ENCODE peak calls at places on chromosomes 11 and 22, in ten cellular contexts. S is AG04450, M is fibroblast of lung, G is body of pancreas, B is adrenal gland, C is gastrocnemius medialis, E is kidney, I is H1, D is tibial artery, R is heart right ventricle. A is an unnamed sample.

GRCh38 chr22:24938741-24939341 is 7.7 kb downstream of the LHFPL7 start:
- DNase-seq in M (peak; percentile 46), D (no peak), G (peak; percentile 49), R (peak; percentile 20), S (no peak), C (no peak), I (no peak), E (no peak), B (peak; percentile 35), A (peak; percentile 77)

GRCh38 chr22:43829904-43830851 is 18.1 kb upstream of the EFCAB6 start:
- DNase-seq in C (peak; percentile 91), B (no peak), M (peak; percentile 95), I (no peak), G (peak; percentile 32), S (no peak), E (peak; percentile 55), D (peak; percentile 74), R (peak; percentile 83), A (no peak)

GRCh38 chr11:120715239-120715638 is 203.7 kb downstream of the GRIK4 start:
- DNase-seq in B (no peak), D (no peak), C (no peak), S (no peak), M (peak; percentile 28), R (no peak), I (no peak), E (no peak), G (no peak), A (no peak)

GRCh38 chr22:32896951-32897350 is 95.4 kb downstream of the TIMP3 start:
- DNase-seq in C (no peak), S (no peak), R (no peak), I (no peak), D (no peak), B (no peak), E (no peak), G (no peak), M (no peak), A (no peak)

GRCh38 chr11:34344410-34345011 is 13.3 kb downstream of the ABTB2 start:
- DNase-seq in E (no peak), B (no peak), I (no peak), M (no peak), G (peak; percentile 32), D (no peak), S (no peak), R (no peak), C (peak; percentile 31), A (no peak)

GRCh38 chr11:60899021-60899936 is 7.1 kb downstream of the PRPF19 start:
- DNase-seq in G (peak; percentile 46), D (no peak), E (no peak), S (peak; percentile 24), C (peak; percentile 49), M (peak; percentile 76), R (no peak), B (peak; percentile 54), I (no peak), A (peak; percentile 80)

GRCh38 chr22:23225724-23226496 is 45.6 kb downstream of the BCR start:
- DNase-seq in S (no peak), C (no peak), E (peak; percentile 89), B (no peak), D (peak; percentile 91), R (peak; percentile 49), I (no peak), G (no peak), M (peak; percentile 64), A (no peak)

GRCh38 chr22:32660292-32660691 is 141.2 kb upstream of the TIMP3 start:
- DNase-seq in G (peak; percentile 69), S (no peak), D (peak; percentile 80), B (peak; percentile 76), I (peak; percentile 36), R (peak; percentile 70), M (peak; percentile 71), C (peak; percentile 52), E (no peak), A (peak; percentile 92)

GRCh38 chr11:77211594-77212251 is 83.7 kb downstream of the MYO7A start:
- DNase-seq in S (no peak), M (no peak), C (no peak), D (no peak), B (no peak), G (peak; percentile 14), I (no peak), R (no peak), E (peak; percentile 59), A (no peak)

GRCh38 chr22:46589141-46589748 is 30.9 kb upstream of the GRAMD4 start:
- DNase-seq in I (no peak), C (no peak), D (no peak), G (no peak), E (peak; percentile 72), M (no peak), R (no peak), B (no peak), S (no peak), A (peak; percentile 44)
- H3K27ac ChIP-seq in I (no peak overlapping the region), C (no peak overlapping the region), D (no peak overlapping the region), G (no peak overlapping the region), E (no peak overlapping the region), M (no peak overlapping the region), R (peak overlapping the region; percentile 88), B (no peak overlapping the region), S (no peak overlapping the region), A (no peak overlapping the region)

DNA sequence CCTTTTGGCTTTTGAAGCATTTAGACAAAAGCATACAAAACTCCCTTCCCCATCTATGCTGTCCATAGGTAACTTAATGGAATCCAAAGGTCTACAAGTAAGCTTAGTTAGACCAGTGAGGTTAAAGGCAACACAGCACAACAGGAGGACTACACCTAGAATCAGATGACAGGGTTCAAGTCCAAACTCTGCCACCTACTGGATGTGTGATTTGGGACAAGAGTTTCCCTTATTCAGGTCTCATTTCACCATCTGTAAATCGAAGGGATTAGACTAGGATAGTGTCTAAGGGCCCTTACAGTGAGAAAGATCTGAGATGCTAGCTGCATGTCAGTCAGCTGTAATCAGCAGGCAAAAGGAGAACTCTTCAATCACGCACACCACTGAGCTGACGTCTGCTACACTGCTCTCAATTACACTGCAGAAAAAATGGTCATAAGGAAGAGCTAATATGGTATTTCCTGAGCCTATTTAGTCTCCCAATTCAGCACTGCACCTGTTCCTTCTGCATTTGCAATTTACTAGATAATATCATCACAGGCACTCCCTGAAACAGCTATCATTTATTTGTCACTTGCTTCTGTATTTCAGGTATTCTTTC is 82.2 kb downstream of the SERGEF start:
- DNase-seq in G (no peak), S (no peak), D (no peak), I (no peak), C (no peak), E (no peak), R (no peak), M (no peak), B (no peak), A (no peak)
- TF ChIP-seq CTCF in G (no peak), S (no peak), D (no peak), I (no peak), C (no peak), E (no peak), R (no peak), M (no peak), B (no peak), A (peak; percentile 47)

GRCh38 chr22:49514656-49515055 is 313.0 kb downstream of the BRD1 start:
- DNase-seq in R (no peak), S (no peak), C (no peak), M (no peak), E (no peak), I (no peak), D (no peak), G (no peak), B (no peak), A (peak; percentile 34)

GRCh38 chr22:49510718-49511117 is 317.0 kb downstream of the BRD1 start:
- DNase-seq in G (no peak), I (no peak), B (no peak), C (no peak), E (no peak), D (no peak), M (no peak), R (no peak), S (no peak), A (no peak)

GRCh38 chr22:49514211-49514610 is 313.5 kb downstream of the BRD1 start:
- DNase-seq in E (no peak), C (no peak), S (no peak), M (no peak), B (no peak), G (no peak), R (no peak), D (peak; percentile 16), I (no peak), A (peak; percentile 23)

GRCh38 chr22:49513358-49513851 is 314.3 kb downstream of the BRD1 start:
- DNase-seq in M (no peak), E (no peak), G (no peak), D (no peak), I (no peak), C (no peak), R (no peak), B (no peak), S (no peak), A (peak; percentile 59)

DNA sequence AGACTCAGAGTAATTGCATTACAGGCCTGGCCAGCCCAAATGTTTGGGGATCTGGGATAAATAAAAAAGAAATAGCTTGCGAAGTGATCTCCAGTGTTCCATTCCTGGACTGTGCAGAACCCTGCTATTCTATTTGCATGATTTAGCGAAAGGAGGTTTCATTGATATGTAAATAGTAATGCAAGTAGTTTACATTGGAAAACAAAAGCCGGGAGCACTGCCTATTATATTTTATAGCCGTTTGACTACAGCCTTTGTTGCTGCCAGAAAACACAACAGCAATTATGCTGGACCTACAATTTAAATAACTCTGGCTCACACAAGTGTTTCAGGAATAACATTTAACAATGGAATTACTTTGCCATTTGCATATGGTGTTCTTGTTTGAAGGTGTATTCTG is 315.2 kb downstream of the BRD1 start:
- DNase-seq in I (no peak), D (no peak), M (no peak), S (no peak), G (no peak), B (no peak), E (no peak), R (no peak), C (no peak), A (peak; percentile 12)
- H3K4me3 ChIP-seq in I (no peak overlapping the region), D (no peak overlapping the region), M (no peak overlapping the region), S (no peak overlapping the region), G (no peak overlapping the region), B (no peak overlapping the region), E (no peak overlapping the region), R (no peak overlapping the region), C (no peak overlapping the region), A (no peak overlapping the region)

GRCh38 chr22:46148336-46148735 is 2.0 kb upstream of the PPARA start:
- DNase-seq in R (no peak), B (no peak), E (peak; percentile 20), S (no peak), I (no peak), M (no peak), C (peak; percentile 31), G (peak; percentile 10), D (no peak), A (peak; percentile 38)

GRCh38 chr22:46149493-46149997 is 781 bp upstream of the PPARA start:
- DNase-seq in C (peak; percentile 63), D (peak; percentile 89), E (peak; percentile 91), S (no peak), B (peak; percentile 60), R (peak; percentile 59), G (peak; percentile 77), I (no peak), M (no peak), A (peak; percentile 83)

GRCh38 chr22:46148885-46149492 is 1.3 kb upstream of the PPARA start:
- DNase-seq in I (no peak), R (no peak), M (no peak), G (peak; percentile 7), C (peak; percentile 47), E (peak; percentile 57), D (no peak), S (no peak), B (no peak), A (no peak)

GRCh38 chr22:46150615-46151423 is 493 bp downstream of the PPARA start:
- DNase-seq in S (no peak), G (peak; percentile 46), B (peak; percentile 40), E (peak; percentile 87), R (no peak), D (peak; percentile 73), C (peak; percentile 28), M (no peak), I (no peak), A (peak; percentile 77)

GRCh38 chr22:46149998-46150549 is at the start of gene PPARA:
- DNase-seq in E (peak; percentile 97), R (peak; percentile 90), B (peak; percentile 93), C (peak; percentile 90), G (peak; percentile 93), D (peak; percentile 95), S (peak; percentile 13), M (peak; percentile 70), I (no peak), A (peak; percentile 86)
- H3K27ac ChIP-seq in E (peak within 1 kb of the TSS; percentile 95), R (peak within 1 kb of the TSS; percentile 97), B (peak within 1 kb of the TSS; percentile 90), C (peak within 1 kb of the TSS; percentile 97), G (peak within 1 kb of the TSS; percentile 96), D (peak within 1 kb of the TSS; percentile 99), S (no peak within 1 kb of the TSS), M (peak within 1 kb of the TSS; percentile 19), I (no peak within 1 kb of the TSS), A (no peak within 1 kb of the TSS)

A was measured in endodermal cell.